ENCODE peak calls at places on chromosomes 11 and 22, in eight cellular contexts. A is astrocyte of the spinal cord; M is GM12865; Z is nephron progenitor cell; S is thoracic aorta; Y is nucleus accumbens; P is stimulated activated CD4-positive, alpha-beta T cell treated with anti-CD3 and anti-CD28 coated beads, Interleukin-2, amount 100 ng/mL, for 48 hours; Q is endothelial cell of umbilical vein. T is an unnamed sample.

GRCh38 chr11:70712471-70712870 is 314.1 kb downstream of the CTTN start:
- DNase-seq in Z (no peak), P (no peak), M (no peak), Q (no peak), Y (no peak), A (no peak), S (no peak), T (peak; percentile 50)

GRCh38 chr11:64285885-64286800 is 495 bp downstream of the GPR137 start:
- DNase-seq in S (no peak), Z (no peak), P (no peak), A (no peak), Y (no peak), M (peak; percentile 53), Q (no peak), T (no peak)

GRCh38 chr11:2072551-2073261 is 66.5 kb downstream of the IGF2 start:
- DNase-seq in Q (no peak), Y (no peak), S (no peak), A (peak; percentile 53), Z (no peak), P (no peak), M (no peak), T (no peak)

GRCh38 chr22:19038728-19039447 is 83.3 kb downstream of the DGCR2 start:
- DNase-seq in S (no peak), Z (no peak), Q (no peak), M (no peak), P (no peak), Y (no peak), A (no peak), T (peak; percentile 36)

GRCh38 chr22:38046070-38046748 is 11.0 kb upstream of the PICK1 start:
- DNase-seq in Q (no peak), A (no peak), M (no peak), S (no peak), P (no peak), Z (peak; percentile 40), Y (no peak), T (no peak)

GRCh38 chr11:64805481-64805880 is 2.5 kb upstream of the MAP4K2 start:
- DNase-seq in M (no peak), Y (no peak), S (no peak), A (no peak), Q (no peak), P (no peak), Z (no peak), T (peak; percentile 20)

GRCh38 chr11:102115557-102115956 is 5.3 kb downstream of the YAP1 start:
- DNase-seq in Q (no peak), Z (no peak), S (no peak), Y (no peak), M (no peak), A (peak; percentile 82), P (no peak), T (no peak)

GRCh38 chr11:27254744-27255446 is 108.1 kb downstream of the CCDC34 start:
- DNase-seq in M (no peak), Z (no peak), Q (no peak), A (peak; percentile 66), S (no peak), Y (no peak), P (no peak), T (no peak)

GRCh38 chr11:11996321-11997174 is 11.9 kb downstream of the DKK3 start:
- DNase-seq in Y (no peak), M (no peak), Z (no peak), S (no peak), Q (no peak), P (no peak), A (no peak), T (no peak)

GRCh38 chr22:46754110-46754799 is 8.2 kb upstream of the TBC1D22A start:
- DNase-seq in S (peak; percentile 97), Y (no peak), Z (no peak), P (no peak), M (peak; percentile 77), Q (peak; percentile 99), A (peak; percentile 98), T (no peak)

GRCh38 chr11:14653090-14653489 is 9.5 kb downstream of the PDE3B start:
- DNase-seq in S (no peak), Z (no peak), P (no peak), A (no peak), M (no peak), Y (no peak), Q (no peak), T (no peak)

GRCh38 chr11:104043137-104043536 is 6.7 kb downstream of the DDI1 start:
- DNase-seq in Y (no peak), A (no peak), Q (no peak), M (no peak), Z (no peak), P (no peak), S (no peak), T (no peak)

GRCh38 chr22:49303061-49303735 is 524.5 kb downstream of the BRD1 start:
- DNase-seq in A (no peak), Y (no peak), S (no peak), M (no peak), Z (no peak), P (no peak), Q (no peak), T (peak; percentile 12)

GRCh38 chr11:55707029-55707428 is 45.0 kb downstream of the OR4C6 start:
- DNase-seq in S (no peak), A (peak; percentile 10), P (no peak), Z (no peak), Q (peak; percentile 32), Y (no peak), M (peak; percentile 66), T (no peak)

GRCh38 chr11:112744041-112744440 is 217.2 kb upstream of the NCAM1 start:
- DNase-seq in S (no peak), M (no peak), Y (no peak), Q (no peak), P (no peak), A (no peak), Z (no peak), T (no peak)

GRCh38 chr11:18623707-18624106 is 10.4 kb downstream of the SPTY2D1 start:
- DNase-seq in Q (no peak), S (no peak), A (no peak), Z (no peak), M (no peak), Y (no peak), P (no peak), T (no peak)

GRCh38 chr11:94154095-94154856 is 25.6 kb downstream of the PANX1 start:
- DNase-seq in S (no peak), M (no peak), Y (no peak), Z (no peak), P (no peak), Q (no peak), A (no peak), T (no peak)

GRCh38 chr11:91742155-91742554 is 482.5 kb upstream of the FAT3 start:
- DNase-seq in A (no peak), Y (no peak), S (no peak), Q (no peak), M (no peak), P (no peak), Z (no peak), T (no peak)

GRCh38 chr11:28835317-28835716 is 727.1 kb downstream of the METTL15 start:
- DNase-seq in S (no peak), Z (no peak), M (no peak), Q (no peak), Y (no peak), A (no peak), P (no peak), T (no peak)

GRCh38 chr11:2896047-2896446 is 10.5 kb upstream of the CDKN1C start:
- DNase-seq in M (no peak), Y (no peak), Z (no peak), Q (no peak), S (no peak), P (no peak), A (no peak), T (no peak)

GRCh38 chr11:129067454-129067853 is 124.7 kb downstream of the ARHGAP32 start:
- DNase-seq in Y (no peak), A (no peak), Z (no peak), Q (no peak), S (no peak), M (no peak), P (no peak), T (no peak)

GRCh38 chr22:46614070-46614931 is 5.9 kb upstream of the GRAMD4 start:
- DNase-seq in Z (no peak), Y (no peak), M (peak; percentile 82), Q (no peak), S (no peak), P (peak; percentile 43), A (no peak), T (no peak)

GRCh38 chr11:5285703-5286102 is 16.0 kb upstream of the HBE1 start:
- DNase-seq in M (no peak), S (no peak), Y (no peak), Z (no peak), P (no peak), A (no peak), Q (no peak), T (no peak)

GRCh38 chr22:38026130-38027111 is 30.8 kb upstream of the PICK1 start:
- DNase-seq in A (no peak), Q (no peak), Z (no peak), Y (peak; percentile 60), M (no peak), P (no peak), S (no peak), T (no peak)

GRCh38 chr11:91158901-91159537 is 936.2 kb upstream of the CHORDC1 start:
- DNase-seq in Z (no peak), Q (peak; percentile 34), S (no peak), Y (no peak), M (no peak), A (peak; percentile 20), P (no peak), T (no peak)

GRCh38 chr22:35432226-35432905 is 32.4 kb downstream of the MCM5 start:
- DNase-seq in M (no peak), P (no peak), Q (no peak), A (no peak), S (no peak), Y (no peak), Z (no peak), T (no peak)

GRCh38 chr11:88035271-88035670 is 140.0 kb downstream of the RAB38 start:
- DNase-seq in A (no peak), M (no peak), Q (no peak), P (no peak), Z (no peak), Y (no peak), S (no peak), T (no peak)

GRCh38 chr22:43004362-43005035 is 10.4 kb downstream of the PACSIN2 start:
- DNase-seq in A (peak; percentile 56), Z (no peak), P (no peak), Q (no peak), M (no peak), Y (no peak), S (no peak), T (no peak)

GRCh38 chr11:31641477-31642062 is 132.0 kb downstream of the ELP4 start:
- DNase-seq in P (no peak), S (no peak), A (peak; percentile 44), M (peak; percentile 25), Z (peak; percentile 51), Y (no peak), Q (peak; percentile 41), T (peak; percentile 49)